ENCODE peak calls at places on chromosomes 4 and X, in four cellular contexts. One of them, this sample, is unnamed.
A peak's percentile ranks its signal among the peaks of the same experiment; 100 is the strongest.

GRCh38 chr4:56757270-56757746 is 64.2 kb downstream of the SPINK2 start:
- DNase-seq in transverse colon: peak; percentile 55
- DNase-seq in heart right ventricle: no peak
- DNase-seq in Caco-2: no peak
- DNase-seq in this sample: no peak

GRCh38 chrX:131626681-131627296 is 82.9 kb downstream of the OR13H1 start:
- DNase-seq in transverse colon: no peak
- DNase-seq in heart right ventricle: no peak
- DNase-seq in Caco-2: no peak
- DNase-seq in this sample: no peak

GRCh38 chr4:139054791-139055376 is 39.3 kb downstream of the NOCT start:
- DNase-seq in transverse colon: no peak
- DNase-seq in heart right ventricle: no peak
- DNase-seq in Caco-2: no peak
- DNase-seq in this sample: no peak

GRCh38 chrX:2474280-2474962 is 26.4 kb downstream of the DHRSX start:
- DNase-seq in transverse colon: no peak
- DNase-seq in heart right ventricle: no peak
- DNase-seq in Caco-2: peak; percentile 68
- DNase-seq in this sample: no peak

GRCh38 chr4:101790521-101791188 is at the start of gene BANK1:
- DNase-seq in transverse colon: peak; percentile 71
- DNase-seq in heart right ventricle: peak; percentile 6
- DNase-seq in Caco-2: peak; percentile 63
- DNase-seq in this sample: peak; percentile 58

GRCh38 chr4:135408109-135408508 is 1206.5 kb upstream of the PABPC4L start:
- DNase-seq in transverse colon: no peak
- DNase-seq in heart right ventricle: no peak
- DNase-seq in Caco-2: no peak
- DNase-seq in this sample: peak; percentile 42

GRCh38 chr4:6281436-6282144 is 11.9 kb downstream of the WFS1 start:
- DNase-seq in transverse colon: peak; percentile 20
- DNase-seq in heart right ventricle: peak; percentile 68
- DNase-seq in Caco-2: no peak
- DNase-seq in this sample: no peak

GRCh38 chr4:64756016-64756415 is 346.8 kb upstream of the TECRL start:
- DNase-seq in transverse colon: no peak
- DNase-seq in heart right ventricle: no peak
- DNase-seq in Caco-2: no peak
- DNase-seq in this sample: no peak

GRCh38 chr4:88008624-88009235 is 1.3 kb downstream of the PKD2 start:
- DNase-seq in transverse colon: no peak
- DNase-seq in heart right ventricle: no peak
- DNase-seq in Caco-2: no peak
- DNase-seq in this sample: no peak

GRCh38 chrX:41250867-41251266 is 83.1 kb upstream of the DDX3X start:
- DNase-seq in transverse colon: no peak
- DNase-seq in heart right ventricle: no peak
- DNase-seq in Caco-2: no peak
- DNase-seq in this sample: no peak

GRCh38 chr4:6881908-6882307 is 27.7 kb upstream of the TBC1D14 start:
- DNase-seq in transverse colon: no peak
- DNase-seq in heart right ventricle: no peak
- DNase-seq in Caco-2: no peak
- DNase-seq in this sample: no peak

GRCh38 chr4:22897520-22898108 is 204.9 kb downstream of the GBA3 start:
- DNase-seq in transverse colon: peak; percentile 35
- DNase-seq in heart right ventricle: no peak
- DNase-seq in Caco-2: no peak
- DNase-seq in this sample: no peak

GRCh38 chr4:8352368-8353157 is 83.0 kb downstream of the HTRA3 start:
- DNase-seq in transverse colon: peak; percentile 4
- DNase-seq in heart right ventricle: no peak
- DNase-seq in Caco-2: peak; percentile 24
- DNase-seq in this sample: no peak

GRCh38 chr4:181650033-181650825 is 593.0 kb upstream of the TENM3 start:
- DNase-seq in transverse colon: no peak
- DNase-seq in heart right ventricle: no peak
- DNase-seq in Caco-2: no peak
- DNase-seq in this sample: no peak

GRCh38 chr4:25161599-25161960 is 1.3 kb upstream of the SEPSECS start:
- DNase-seq in transverse colon: no peak
- DNase-seq in heart right ventricle: no peak
- DNase-seq in Caco-2: no peak
- DNase-seq in this sample: no peak

DNA sequence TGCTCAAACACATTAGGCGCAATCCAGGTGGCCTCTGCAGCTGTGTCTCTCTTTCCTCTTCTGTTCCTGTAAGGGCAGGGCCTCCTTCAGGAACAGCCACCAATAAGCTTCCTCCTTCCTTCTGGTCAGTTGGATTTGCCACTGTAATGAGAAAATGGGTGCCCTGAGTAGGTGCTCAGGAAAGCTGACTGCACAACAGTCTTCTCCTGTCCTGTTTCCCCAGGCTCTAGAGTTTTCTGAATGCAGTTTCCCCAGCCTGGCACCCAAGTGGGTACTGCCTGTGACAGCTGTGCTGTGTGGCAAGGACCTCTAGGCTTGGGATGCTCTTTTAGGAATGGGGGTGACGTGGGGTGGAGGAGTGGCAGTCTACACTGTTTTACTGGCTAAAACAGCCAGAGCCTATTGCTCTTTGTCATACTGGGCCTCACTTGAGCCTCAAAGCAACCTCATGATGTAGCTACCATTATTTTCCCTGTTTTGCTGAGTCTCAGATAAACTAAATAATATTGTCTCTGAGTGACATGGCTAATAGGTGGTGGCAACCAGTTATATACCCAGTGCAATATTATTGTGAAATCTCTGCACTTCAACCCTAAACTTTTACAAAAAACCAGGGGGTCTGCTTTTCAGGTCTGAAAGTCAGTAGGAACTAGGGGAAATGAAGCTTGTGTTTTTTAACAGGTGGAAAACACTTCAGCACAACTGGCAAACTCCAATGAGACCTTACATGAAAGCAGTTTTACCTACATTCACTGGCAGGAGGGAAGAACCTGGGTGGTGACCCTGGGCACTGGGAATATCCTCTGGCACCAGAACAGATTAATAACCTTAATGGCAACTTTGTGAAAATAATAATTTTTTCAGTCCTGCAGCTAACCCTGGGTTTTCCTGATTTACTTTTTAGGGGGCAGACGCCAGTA is 1.1 kb downstream of the CXCL2 start:
- DNase-seq in transverse colon: peak; percentile 21
- DNase-seq in heart right ventricle: no peak
- DNase-seq in Caco-2: no peak
- DNase-seq in this sample: no peak
- H3K4me3 ChIP-seq in transverse colon: peak overlapping the region; percentile 67
- H3K4me3 ChIP-seq in heart right ventricle: peak overlapping the region; percentile 69
- H3K4me3 ChIP-seq in Caco-2: peak overlapping the region; percentile 41
- H3K4me3 ChIP-seq in this sample: peak overlapping the region; percentile 63

GRCh38 chr4:94410678-94411206 is 41.0 kb upstream of the PDLIM5 start:
- DNase-seq in transverse colon: peak; percentile 10
- DNase-seq in heart right ventricle: peak; percentile 65
- DNase-seq in Caco-2: no peak
- DNase-seq in this sample: peak; percentile 79
- H3K4me3 ChIP-seq in transverse colon: no peak overlapping the region
- H3K4me3 ChIP-seq in heart right ventricle: no peak overlapping the region
- H3K4me3 ChIP-seq in Caco-2: no peak overlapping the region
- H3K4me3 ChIP-seq in this sample: peak overlapping the region; percentile 41

DNA sequence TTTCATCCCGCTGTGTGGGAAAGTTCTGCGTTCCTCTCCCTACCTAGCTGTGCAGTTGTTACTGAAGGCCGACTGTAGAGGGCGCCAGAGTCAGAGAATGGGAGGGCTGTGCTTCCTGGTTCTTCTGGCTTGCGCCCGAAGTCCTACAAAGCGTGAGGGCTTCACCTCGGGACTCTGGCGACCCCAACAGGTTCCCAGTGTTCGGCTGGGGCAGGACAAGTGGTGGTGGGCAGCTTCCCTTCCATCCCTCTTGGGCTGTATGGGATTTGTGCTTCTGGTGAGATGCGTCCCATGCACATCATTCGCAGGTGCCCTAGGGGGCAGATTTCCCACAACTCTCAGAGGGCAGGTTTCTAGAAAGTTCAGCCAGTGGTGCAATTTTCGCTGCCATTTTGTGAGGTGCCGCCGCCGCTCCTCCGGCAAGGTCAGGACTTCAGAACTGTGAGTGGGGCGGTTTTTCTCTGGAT is 27.3 kb downstream of the CT45A3 start:
- DNase-seq in transverse colon: peak; percentile 26
- DNase-seq in heart right ventricle: no peak
- DNase-seq in Caco-2: peak; percentile 37
- DNase-seq in this sample: no peak
- H3K4me3 ChIP-seq in transverse colon: no peak overlapping the region
- H3K4me3 ChIP-seq in heart right ventricle: no peak overlapping the region
- H3K4me3 ChIP-seq in Caco-2: no peak overlapping the region
- H3K4me3 ChIP-seq in this sample: no peak overlapping the region

GRCh38 chr4:150235317-150235716 is 157.1 kb downstream of the DCLK2 start:
- DNase-seq in transverse colon: no peak
- DNase-seq in heart right ventricle: no peak
- DNase-seq in Caco-2: no peak
- DNase-seq in this sample: no peak

GRCh38 chr4:150237110-150237852 is 159.0 kb downstream of the DCLK2 start:
- DNase-seq in transverse colon: no peak
- DNase-seq in heart right ventricle: no peak
- DNase-seq in Caco-2: no peak
- DNase-seq in this sample: no peak

GRCh38 chr4:150238591-150238990 is 160.3 kb downstream of the DCLK2 start:
- DNase-seq in transverse colon: no peak
- DNase-seq in heart right ventricle: no peak
- DNase-seq in Caco-2: no peak
- DNase-seq in this sample: no peak

GRCh38 chr4:150235795-150236385 is 157.6 kb downstream of the DCLK2 start:
- DNase-seq in transverse colon: no peak
- DNase-seq in heart right ventricle: no peak
- DNase-seq in Caco-2: no peak
- DNase-seq in this sample: no peak

DNA sequence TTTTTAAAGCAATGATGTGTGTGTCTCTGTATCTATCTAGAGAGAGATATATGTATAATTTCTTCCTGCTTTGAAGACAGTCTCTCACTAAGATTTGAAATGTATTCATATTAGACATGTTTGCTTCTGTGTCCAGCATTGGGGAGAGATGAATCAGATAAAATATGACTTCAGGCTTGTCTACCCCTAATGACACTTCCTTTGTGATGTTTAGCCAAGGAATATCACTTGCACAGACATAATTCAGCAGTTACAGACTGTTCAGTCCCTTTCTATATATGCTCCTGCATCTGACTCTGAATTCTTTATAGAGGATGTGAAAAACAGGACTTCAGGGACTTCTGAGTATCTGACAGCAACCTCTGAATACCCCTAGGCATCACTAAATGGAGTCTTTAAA is 158.4 kb downstream of the DCLK2 start:
- DNase-seq in transverse colon: no peak
- DNase-seq in heart right ventricle: no peak
- DNase-seq in Caco-2: no peak
- DNase-seq in this sample: no peak
- H3K4me3 ChIP-seq in transverse colon: no peak overlapping the region
- H3K4me3 ChIP-seq in heart right ventricle: no peak overlapping the region
- H3K4me3 ChIP-seq in Caco-2: no peak overlapping the region
- H3K4me3 ChIP-seq in this sample: no peak overlapping the region

DNA sequence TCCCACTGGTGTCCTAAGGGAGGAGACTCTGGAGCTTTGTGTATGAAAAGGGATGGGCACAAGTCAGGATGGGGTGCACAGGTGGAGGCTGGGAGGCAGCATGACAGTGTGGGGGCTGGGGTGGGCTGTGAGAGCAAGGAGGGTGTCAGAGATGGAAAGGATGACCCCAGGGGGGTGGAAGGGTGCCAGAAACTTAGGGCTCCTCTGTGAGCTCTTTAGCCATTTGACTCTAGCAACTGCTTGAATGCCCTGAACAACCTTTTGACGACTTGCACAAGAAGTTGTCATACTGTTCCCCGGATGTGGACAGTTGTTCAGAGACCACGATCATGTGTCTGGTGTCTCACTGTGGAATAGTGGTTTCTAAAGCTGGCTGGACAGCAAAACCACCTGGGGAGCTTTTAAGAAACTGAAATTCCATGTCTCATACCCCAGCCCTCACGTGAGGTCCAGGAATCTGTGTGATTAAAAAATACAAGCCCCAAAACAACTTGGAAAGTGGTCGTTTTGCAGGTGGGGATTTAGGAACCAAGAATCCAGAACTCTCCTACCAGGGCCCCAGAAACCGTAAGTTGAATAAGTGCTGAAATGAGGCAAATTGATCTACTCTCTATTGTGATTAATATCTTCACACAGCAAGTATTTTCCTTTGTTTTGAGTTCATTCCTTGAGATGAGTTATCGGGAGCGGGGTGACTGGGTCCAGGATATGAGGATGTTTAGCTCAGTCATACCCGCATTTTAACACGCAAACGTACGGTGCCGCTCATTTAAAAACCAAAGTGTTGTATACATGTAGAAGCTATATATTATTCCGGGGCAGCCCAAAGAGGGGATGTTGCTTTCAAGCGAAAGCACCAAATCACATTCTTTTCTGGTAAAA is 3.4 kb downstream of the RHOH start:
- DNase-seq in transverse colon: peak; percentile 60
- DNase-seq in heart right ventricle: no peak
- DNase-seq in Caco-2: no peak
- DNase-seq in this sample: no peak
- H3K4me3 ChIP-seq in transverse colon: peak overlapping the region; percentile 40
- H3K4me3 ChIP-seq in heart right ventricle: no peak overlapping the region
- H3K4me3 ChIP-seq in Caco-2: no peak overlapping the region
- H3K4me3 ChIP-seq in this sample: no peak overlapping the region

DNA sequence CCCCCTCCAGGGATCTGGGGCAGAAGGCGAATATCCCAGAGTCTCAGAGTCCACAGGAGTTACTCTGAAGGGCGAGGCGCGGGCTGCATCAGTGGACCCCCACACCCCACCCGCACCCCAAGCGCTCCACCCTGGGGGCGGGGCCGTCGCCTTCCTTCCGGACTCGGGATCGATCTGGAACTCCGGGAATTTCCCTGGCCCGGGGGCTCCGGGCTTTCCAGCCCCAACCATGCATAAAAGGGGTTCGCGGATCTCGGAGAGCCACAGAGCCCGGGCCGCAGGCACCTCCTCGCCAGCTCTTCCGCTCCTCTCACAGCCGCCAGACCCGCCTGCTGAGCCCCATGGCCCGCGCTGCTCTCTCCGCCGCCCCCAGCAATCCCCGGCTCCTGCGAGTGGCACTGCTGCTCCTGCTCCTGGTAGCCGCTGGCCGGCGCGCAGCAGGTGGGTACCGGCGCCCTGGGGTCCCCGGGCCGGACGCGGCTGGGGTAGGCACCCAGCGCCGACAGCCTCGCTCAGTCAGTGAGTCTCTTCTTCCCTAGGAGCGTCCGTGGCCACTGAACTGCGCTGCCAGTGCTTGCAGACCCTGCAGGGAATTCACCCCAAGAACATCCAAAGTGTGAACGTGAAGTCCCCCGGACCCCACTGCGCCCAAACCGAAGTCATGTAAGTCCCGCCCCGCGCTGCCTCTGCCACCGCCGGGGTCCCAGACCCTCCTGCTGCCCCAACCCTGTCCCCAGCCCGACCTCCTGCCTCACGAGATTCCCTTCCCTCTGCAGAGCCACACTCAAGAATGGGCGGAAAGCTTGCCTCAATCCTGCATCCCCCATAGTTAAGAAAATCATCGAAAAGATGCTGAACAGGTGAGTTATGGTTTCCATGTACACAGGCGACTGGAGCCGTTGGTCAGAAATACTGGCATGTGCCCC is at the start of gene CXCL1:
- DNase-seq in transverse colon: peak; percentile 74
- DNase-seq in heart right ventricle: peak; percentile 16
- DNase-seq in Caco-2: peak; percentile 39
- DNase-seq in this sample: peak; percentile 61
- H3K4me3 ChIP-seq in transverse colon: peak within 1 kb of the TSS; percentile 77
- H3K4me3 ChIP-seq in heart right ventricle: peak within 1 kb of the TSS; percentile 65
- H3K4me3 ChIP-seq in Caco-2: peak within 1 kb of the TSS; percentile 46
- H3K4me3 ChIP-seq in this sample: peak within 1 kb of the TSS; percentile 67

This sample was measured in psoas muscle.